ENCODE peak calls at places on chromosomes 16 and 17, in five cellular contexts. K is activated naive CD8-positive, alpha-beta T cell treated with anti-CD3 and anti-CD28 coated beads, Interleukin-2, amount 50 U/mL, for 16 hours; C is neural progenitor cell; B is Calu3; M is activated effector memory CD4-positive, alpha-beta T cell treated with anti-CD3 and anti-CD28 coated beads, Interleukin-2, amount 50 U/mL, for 16 hours. S is an unnamed sample.

GRCh38 chr16:1488054-1488601 is 616 bp downstream of the PTX4 start:
- DNase-seq in B (no peak), K (no peak), M (no peak), C (no peak), S (no peak)

GRCh38 chr16:84869464-84869863 is 49.7 kb downstream of the CRISPLD2 start:
- DNase-seq in C (no peak), B (no peak), M (no peak), K (no peak), S (no peak)

GRCh38 chr16:67163164-67163902 is 1.2 kb upstream of the HSF4 start:
- DNase-seq in B (no peak), K (no peak), M (peak), C (peak), S (peak)

GRCh38 chr16:56848056-56848936 is 16.7 kb upstream of the SLC12A3 start:
- DNase-seq in B (no peak), M (no peak), K (no peak), C (no peak), S (peak)

GRCh38 chr17:64339516-64340475 is 50.9 kb downstream of the PECAM1 start:
- DNase-seq in M (no peak), C (no peak), K (no peak), B (no peak), S (no peak)

GRCh38 chr16:88782454-88783390 is 2.3 kb downstream of the PIEZO1 start:
- DNase-seq in K (no peak), C (no peak), M (peak), B (no peak), S (no peak)

GRCh38 chr17:63639125-63639524 is 16.9 kb downstream of the MAP3K3 start:
- DNase-seq in K (no peak), C (no peak), M (no peak), B (no peak), S (no peak)

GRCh38 chr16:2095315-2095853 is 40.3 kb downstream of the PKD1 start:
- DNase-seq in C (no peak), K (no peak), B (no peak), M (no peak), S (no peak)

GRCh38 chr17:60941028-60941427 is 263.4 kb downstream of the BCAS3 start:
- DNase-seq in K (no peak), C (no peak), B (no peak), M (no peak), S (no peak)

GRCh38 chr17:75124041-75124818 is 7.3 kb downstream of the NT5C start:
- DNase-seq in C (no peak), M (peak), K (peak), B (peak), S (no peak)

GRCh38 chr17:63774141-63774981 is at the start of gene DDX42:
- DNase-seq in B (peak), K (peak), M (peak), C (peak), S (peak)

GRCh38 chr16:85350973-85351372 is 238.7 kb upstream of the CIBAR2 start:
- DNase-seq in B (peak), M (no peak), K (no peak), C (no peak), S (peak)

GRCh38 chr16:82282662-82283061 is 112.6 kb upstream of the MPHOSPH6 start:
- DNase-seq in B (no peak), K (no peak), C (no peak), M (no peak), S (no peak)

GRCh38 chr17:82029990-82030469 is 1.4 kb upstream of the RAC3 start:
- DNase-seq in B (no peak), C (no peak), M (no peak), K (no peak), S (no peak)

GRCh38 chr17:31677681-31678080 is 181.4 kb downstream of the COPRS start:
- DNase-seq in C (no peak), K (no peak), B (no peak), M (no peak), S (no peak)

GRCh38 chr16:88437367-88437964 is 15.6 kb upstream of the ZFPM1 start:
- DNase-seq in M (peak), B (peak), C (peak), K (peak), S (no peak)

GRCh38 chr17:59837362-59838195 is 55.2 kb downstream of the TUBD1 start:
- DNase-seq in K (no peak), B (peak), C (peak), M (peak), S (no peak)

GRCh38 chr17:2171725-2172446 is 117.0 kb downstream of the HIC1 start:
- DNase-seq in B (no peak), C (no peak), M (no peak), K (no peak), S (no peak)

GRCh38 chr16:73049051-73049910 is 1.4 kb upstream of the ZFHX3 start:
- DNase-seq in M (no peak), C (no peak), K (no peak), B (no peak), S (no peak)

GRCh38 chr17:42221886-42222745 is 27.8 kb upstream of the GHDC start:
- DNase-seq in K (peak), B (peak), C (peak), M (peak), S (no peak)

GRCh38 chr16:48963306-48963705 is 318.3 kb downstream of the CBLN1 start:
- DNase-seq in C (no peak), M (no peak), K (no peak), B (no peak), S (no peak)

S was measured in hypothalamus.